ENCODE peak calls at places on chromosome 1, in four cellular contexts. L, K, N and J are unnamed samples.
A peak's percentile ranks its signal among the peaks of the same experiment; 100 is the strongest.

GRCh38 chr1:248243204-248243603 is 12.0 kb downstream of the OR2M4 start:
- DNase-seq in N (peak; percentile 61), K (peak; percentile 30), L (peak; percentile 3), J (peak; percentile 10)

GRCh38 chr1:111727056-111727455 is 12.1 kb downstream of the INKA2 start:
- DNase-seq in K (no peak), N (no peak), L (no peak), J (no peak)

GRCh38 chr1:221002601-221003000 is 123.4 kb downstream of the HLX start:
- DNase-seq in N (no peak), L (no peak), K (no peak), J (no peak)

GRCh38 chr1:245704765-245705164 is 550.0 kb downstream of the KIF26B start:
- DNase-seq in L (peak; percentile 80), N (peak; percentile 65), K (no peak), J (no peak)

GRCh38 chr1:23122023-23122738 is 46.5 kb downstream of the LUZP1 start:
- DNase-seq in L (peak; percentile 81), N (peak; percentile 53), K (peak; percentile 44), J (peak; percentile 18)

GRCh38 chr1:3578906-3579305 is 32.4 kb downstream of the MEGF6 start:
- DNase-seq in L (no peak), N (no peak), K (no peak), J (no peak)

GRCh38 chr1:48061162-48062136 is 64.3 kb upstream of the TRABD2B start:
- DNase-seq in K (peak; percentile 79), N (peak; percentile 70), L (peak; percentile 25), J (peak; percentile 22)

GRCh38 chr1:222798111-222798510 is 16.7 kb upstream of the DISP1 start:
- DNase-seq in K (no peak), N (peak; percentile 62), L (peak; percentile 75), J (no peak)

GRCh38 chr1:198713081-198713480 is 74.2 kb downstream of the PTPRC start:
- DNase-seq in N (peak; percentile 85), K (no peak), L (peak; percentile 49), J (no peak)

GRCh38 chr1:71196685-71197084 is 115.8 kb upstream of the ZRANB2 start:
- DNase-seq in L (peak; percentile 3), N (peak; percentile 55), K (no peak), J (peak; percentile 20)

GRCh38 chr1:12539705-12540579 is 78.1 kb downstream of the DHRS3 start:
- DNase-seq in K (peak; percentile 93), L (peak; percentile 99), N (peak; percentile 94), J (no peak)
- H3K9ac ChIP-seq in K (peak overlapping the region; percentile 35), L (peak overlapping the region; percentile 16), N (peak overlapping the region; percentile 66), J (no peak overlapping the region)

DNA sequence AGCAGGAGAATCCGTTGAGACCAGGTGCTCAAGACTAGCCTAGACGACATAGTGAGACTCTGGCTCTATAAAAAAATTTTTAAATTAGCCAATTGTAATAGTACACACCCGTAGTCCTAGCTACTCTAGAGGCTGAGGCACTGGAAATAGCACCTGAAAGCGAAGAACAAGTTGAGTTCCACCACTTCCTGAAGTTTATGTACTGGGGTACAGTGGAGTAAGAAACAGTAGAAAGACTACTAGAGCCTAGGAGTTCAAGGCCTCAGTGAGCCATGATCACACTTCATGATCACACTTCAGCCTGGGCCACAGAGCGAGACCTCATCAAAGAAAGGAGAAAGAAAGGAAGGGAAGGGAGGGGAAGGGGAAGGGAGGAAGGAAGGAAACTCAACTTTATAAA is 19.8 kb downstream of the RSBN1 start:
- DNase-seq in N (no peak), L (no peak), K (no peak), J (no peak)
- H3K4me3 ChIP-seq in N (no peak overlapping the region), L (no peak overlapping the region), K (no peak overlapping the region), J (no peak overlapping the region)

DNA sequence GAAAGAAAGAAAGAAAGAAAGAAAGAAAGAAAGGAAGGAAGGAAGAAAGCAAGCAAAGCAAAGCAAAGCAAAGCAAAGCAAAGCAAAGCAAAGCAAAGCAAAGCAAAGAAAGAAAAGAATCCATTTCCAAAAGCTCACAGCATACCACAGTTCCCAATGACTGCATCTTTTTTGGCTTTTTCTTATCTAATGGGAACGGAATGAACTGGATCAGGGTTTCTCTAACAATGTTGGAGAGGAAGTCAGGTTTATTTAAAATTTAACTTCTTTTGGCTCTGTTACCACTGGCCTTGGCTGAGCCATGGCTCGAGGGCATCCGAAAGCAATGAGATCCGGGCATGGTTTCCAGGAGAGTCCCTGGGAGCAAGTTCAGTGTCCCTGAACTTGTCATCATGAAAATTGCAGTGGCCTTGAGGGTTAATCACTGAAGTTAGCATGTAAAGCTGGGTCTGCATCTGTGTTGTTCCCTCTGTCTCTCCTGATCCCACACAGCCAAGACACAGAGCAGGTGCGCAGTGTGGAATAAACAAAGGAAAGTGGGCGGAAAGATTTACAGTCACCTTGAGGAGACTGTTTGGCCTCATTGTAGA is 34.6 kb upstream of the CTPS1 start:
- DNase-seq in N (peak; percentile 7), K (no peak), L (peak; percentile 68), J (no peak)
- H3K9ac ChIP-seq in N (no peak overlapping the region), K (no peak overlapping the region), L (no peak overlapping the region), J (no peak overlapping the region)

GRCh38 chr1:40659649-40659947 is 5.9 kb downstream of the RIMS3 start:
- DNase-seq in K (no peak), N (no peak), L (no peak), J (no peak)
- H3K4me3 ChIP-seq in K (no peak overlapping the region), N (no peak overlapping the region), L (no peak overlapping the region), J (no peak overlapping the region)

DNA sequence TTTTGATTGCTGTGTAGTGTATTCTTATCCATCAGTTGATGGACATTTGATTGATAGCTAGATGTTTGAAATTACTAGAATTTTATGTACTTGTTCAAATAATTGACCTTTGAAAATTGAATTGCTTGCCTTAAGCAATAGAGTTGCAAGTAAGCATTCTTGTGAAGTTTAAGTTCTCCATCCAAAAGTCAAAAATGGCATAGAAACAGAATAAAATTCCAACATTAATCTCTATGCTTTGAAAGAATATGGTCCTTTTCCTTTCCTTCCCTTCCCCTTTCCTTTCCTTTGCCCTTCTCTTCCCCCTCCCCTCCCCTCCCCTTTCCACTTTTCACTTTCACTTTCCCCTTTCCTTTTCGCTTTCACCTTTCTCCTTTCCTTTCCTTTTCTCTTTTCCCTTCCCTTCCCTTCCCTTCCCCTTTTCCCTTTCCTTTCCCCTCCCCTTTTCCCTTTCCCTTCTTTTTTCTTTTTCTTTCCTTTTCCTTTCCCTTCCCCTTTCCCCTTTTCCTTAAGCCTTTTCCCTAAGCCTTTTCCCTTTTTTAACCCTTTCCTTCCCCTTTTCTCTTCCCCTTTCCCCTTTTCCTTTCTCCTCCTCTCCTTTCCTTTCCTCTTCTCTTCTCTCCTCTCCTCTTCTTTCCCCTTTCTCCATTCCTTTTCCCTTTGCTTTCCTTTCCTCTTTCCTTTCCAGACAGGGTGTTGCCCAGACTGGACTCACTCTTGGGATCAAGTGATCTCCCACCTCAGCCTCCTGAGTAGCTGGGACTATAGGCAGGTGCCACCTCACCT is 67.4 kb downstream of the SASS6 start:
- DNase-seq in L (no peak), K (peak; percentile 14), N (no peak), J (no peak)
- H3K9ac ChIP-seq in L (no peak overlapping the region), K (no peak overlapping the region), N (no peak overlapping the region), J (no peak overlapping the region)

DNA sequence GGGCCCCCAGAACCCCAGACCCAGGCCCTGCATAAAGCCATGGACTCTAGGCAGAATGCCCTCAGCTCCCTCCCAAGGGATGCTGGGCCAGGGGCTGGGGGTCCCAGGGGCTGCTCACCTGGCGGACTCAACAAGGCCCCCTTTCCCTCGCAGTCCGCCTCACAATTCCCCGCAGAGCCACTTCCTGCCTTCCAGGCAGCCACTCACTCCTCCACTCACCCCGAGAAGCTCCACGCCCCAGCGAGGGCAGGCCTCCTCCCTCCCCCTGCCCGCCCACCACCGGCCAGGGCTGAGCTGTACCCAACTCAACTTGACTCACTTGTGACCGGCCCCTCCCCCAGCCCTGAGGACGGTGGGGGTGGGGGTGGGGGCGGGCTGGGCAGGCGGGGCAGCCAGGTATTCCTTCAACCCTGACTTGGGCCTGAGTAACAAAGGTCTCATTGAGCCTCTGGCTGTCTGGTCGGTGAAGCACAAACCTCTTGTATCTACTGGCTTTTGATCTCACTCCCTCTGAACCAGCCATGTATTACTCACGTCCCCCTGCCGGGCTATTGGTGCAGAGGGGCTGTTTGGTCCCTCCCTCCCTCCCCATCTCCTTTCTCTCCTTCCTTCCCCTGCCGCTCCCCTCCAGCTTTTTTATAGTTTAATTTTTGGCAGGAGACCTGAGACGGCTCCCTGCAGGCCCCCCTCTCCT is 5.9 kb downstream of the BLACAT1 start:
- DNase-seq in K (peak; percentile 99), L (peak; percentile 74), N (peak; percentile 66), J (no peak)
- H3K4me3 ChIP-seq in K (peak overlapping the region; percentile 19), L (no peak overlapping the region), N (peak overlapping the region; percentile 12), J (no peak overlapping the region)